ENCODE peak calls at places on chromosome 2, in ten cellular contexts. P, F, A, J, C, S, W, V, L and T are unnamed samples.
A peak's percentile ranks its signal among the peaks of the same experiment; 100 is the strongest.

GRCh38 chr2:10289891-10290290 is 12.8 kb upstream of the HPCAL1 start:
- DNase-seq in P (no peak), F (peak; percentile 68), A (no peak), J (peak; percentile 93), C (no peak), S (peak; percentile 97), W (peak; percentile 27), V (no peak), L (peak; percentile 79), T (peak; percentile 68)

GRCh38 chr2:70070557-70071268 is 16.6 kb upstream of the PCBP1 start:
- DNase-seq in P (peak; percentile 40), F (peak; percentile 95), A (peak; percentile 55), J (peak; percentile 85), C (peak; percentile 20), S (peak; percentile 77), W (peak; percentile 91), V (peak; percentile 81), L (peak; percentile 76), T (peak; percentile 92)

GRCh38 chr2:53021285-53021684 is 746.3 kb upstream of the CHAC2 start:
- DNase-seq in P (no peak), F (no peak), A (no peak), J (peak; percentile 9), C (no peak), S (no peak), W (peak; percentile 24), V (no peak), L (no peak), T (peak; percentile 52)

GRCh38 chr2:7427293-7428060 is 510.3 kb downstream of the RNF144A start:
- DNase-seq in P (no peak), F (peak; percentile 67), A (peak; percentile 22), J (peak; percentile 70), C (no peak), S (peak; percentile 20), W (peak; percentile 33), V (peak; percentile 59), L (peak; percentile 58), T (peak; percentile 72)

GRCh38 chr2:177245010-177245422 is 19.5 kb downstream of the NFE2L2 start:
- DNase-seq in P (no peak), F (peak; percentile 81), A (no peak), J (peak; percentile 62), C (no peak), S (peak; percentile 85), W (peak; percentile 72), V (no peak), L (peak; percentile 89), T (peak; percentile 88)

GRCh38 chr2:136389809-136390208 is 271.9 kb upstream of the CXCR4 start:
- DNase-seq in P (no peak), F (no peak), A (no peak), J (no peak), C (no peak), S (no peak), W (no peak), V (no peak), L (no peak), T (no peak)

GRCh38 chr2:220006152-220006551 is 378.7 kb downstream of the SLC4A3 start:
- DNase-seq in P (no peak), F (no peak), A (no peak), J (peak; percentile 21), C (no peak), S (peak; percentile 48), W (peak; percentile 86), V (no peak), L (no peak), T (peak; percentile 66)

GRCh38 chr2:3705808-3706207 is 2.4 kb downstream of the DCDC2C start:
- DNase-seq in P (no peak), F (no peak), A (no peak), J (no peak), C (no peak), S (no peak), W (peak; percentile 8), V (no peak), L (no peak), T (no peak)

GRCh38 chr2:31286961-31287550 is 53.1 kb downstream of the EHD3 start:
- DNase-seq in P (no peak), F (no peak), A (no peak), J (no peak), C (no peak), S (peak; percentile 83), W (peak; percentile 33), V (no peak), L (no peak), T (no peak)

GRCh38 chr2:98569197-98569793 is 39.0 kb downstream of the COA5 start:
- DNase-seq in P (peak; percentile 69), F (peak; percentile 49), A (peak; percentile 69), J (peak; percentile 55), C (peak; percentile 66), S (peak; percentile 34), W (no peak), V (peak; percentile 73), L (no peak), T (no peak)

GRCh38 chr2:196160101-196160500 is 11.3 kb downstream of the STK17B start:
- DNase-seq in P (no peak), F (no peak), A (peak; percentile 70), J (peak; percentile 88), C (no peak), S (peak; percentile 86), W (peak; percentile 97), V (peak; percentile 88), L (peak; percentile 54), T (peak; percentile 96)

GRCh38 chr2:3102915-3103569 is 274.6 kb downstream of the EIPR1 start:
- DNase-seq in P (no peak), F (no peak), A (no peak), J (no peak), C (no peak), S (no peak), W (no peak), V (no peak), L (no peak), T (no peak)

GRCh38 chr2:26720322-26721166 is 28.0 kb downstream of the KCNK3 start:
- DNase-seq in P (peak; percentile 94), F (no peak), A (no peak), J (peak; percentile 87), C (no peak), S (peak; percentile 66), W (peak; percentile 90), V (no peak), L (peak; percentile 84), T (peak; percentile 88)